ENCODE peak calls at places on chromosome 22, in eight cellular contexts. T is stomach, X is transverse colon, A is GM12891, J is spleen, U is breast epithelium, Z is sigmoid colon, R is SK-N-SH. H is an unnamed sample.

GRCh38 chr22:50677493-50678217 is 5.0 kb downstream of the SHANK3 start:
- DNase-seq in T (peak), X (no peak), A (peak), J (peak), U (no peak), Z (no peak), R (peak), H (no peak)

GRCh38 chr22:39818050-39818449 is 75.5 kb downstream of the ENTHD1 start:
- DNase-seq in T (no peak), X (no peak), A (no peak), J (no peak), U (no peak), Z (no peak), R (no peak), H (no peak)

GRCh38 chr22:46584081-46584903 is 35.9 kb upstream of the GRAMD4 start:
- DNase-seq in T (no peak), X (no peak), A (no peak), J (peak), U (no peak), Z (peak), R (no peak), H (no peak)

GRCh38 chr22:37566329-37566837 is 6.1 kb downstream of the CDC42EP1 start:
- DNase-seq in T (no peak), X (peak), A (no peak), J (peak), U (no peak), Z (no peak), R (no peak), H (no peak)

GRCh38 chr22:32144875-32145274 is 14.2 kb downstream of the C22orf42 start:
- DNase-seq in T (no peak), X (no peak), A (no peak), J (no peak), U (no peak), Z (no peak), R (no peak), H (no peak)

GRCh38 chr22:35310556-35311550 is 11.2 kb downstream of the TOM1 start:
- DNase-seq in T (no peak), X (peak), A (no peak), J (peak), U (peak), Z (no peak), R (no peak), H (peak)

GRCh38 chr22:32776800-32777199 is 24.7 kb upstream of the TIMP3 start:
- DNase-seq in T (no peak), X (no peak), A (no peak), J (no peak), U (no peak), Z (no peak), R (no peak), H (no peak)

GRCh38 chr22:43587574-43587973 is 175.8 kb downstream of the MPPED1 start:
- DNase-seq in T (no peak), X (no peak), A (no peak), J (no peak), U (no peak), Z (no peak), R (no peak), H (no peak)

GRCh38 chr22:36541831-36542391 is 12.9 kb upstream of the EIF3D start:
- DNase-seq in T (peak), X (no peak), A (no peak), J (no peak), U (no peak), Z (no peak), R (no peak), H (no peak)

GRCh38 chr22:27677895-27678458 is 123.6 kb downstream of the MN1 start:
- DNase-seq in T (no peak), X (no peak), A (no peak), J (peak), U (no peak), Z (no peak), R (no peak), H (no peak)

GRCh38 chr22:39277135-39277607 is 32.4 kb upstream of the PDGFB start:
- DNase-seq in T (no peak), X (no peak), A (no peak), J (no peak), U (no peak), Z (no peak), R (no peak), H (no peak)

GRCh38 chr22:22709719-22710445 is 65.5 kb downstream of the GGTLC2 start:
- DNase-seq in T (no peak), X (no peak), A (no peak), J (no peak), U (no peak), Z (no peak), R (no peak), H (peak)

GRCh38 chr22:30435674-30436126 is 10.1 kb downstream of the MTFP1 start:
- DNase-seq in T (peak), X (peak), A (no peak), J (peak), U (peak), Z (no peak), R (no peak), H (no peak)

GRCh38 chr22:22959147-22959827 is 71.7 kb downstream of the IGLL5 start:
- DNase-seq in T (peak), X (peak), A (no peak), J (peak), U (peak), Z (peak), R (peak), H (peak)

GRCh38 chr22:42743501-42743991 is 22.9 kb upstream of the A4GALT start:
- DNase-seq in T (no peak), X (peak), A (no peak), J (peak), U (no peak), Z (peak), R (no peak), H (peak)

GRCh38 chr22:35518781-35519180 is 21.9 kb upstream of the RASD2 start:
- DNase-seq in T (no peak), X (no peak), A (no peak), J (no peak), U (no peak), Z (no peak), R (no peak), H (no peak)

GRCh38 chr22:48644108-48644507 is 1183.6 kb downstream of the BRD1 start:
- DNase-seq in T (no peak), X (no peak), A (no peak), J (no peak), U (no peak), Z (no peak), R (no peak), H (no peak)

GRCh38 chr22:36910461-36910860 is 3.0 kb upstream of the CSF2RB start:
- DNase-seq in T (no peak), X (no peak), A (no peak), J (no peak), U (no peak), Z (no peak), R (no peak), H (no peak)

GRCh38 chr22:39300198-39300830 is 19.1 kb downstream of the RPL3 start:
- DNase-seq in T (no peak), X (peak), A (no peak), J (no peak), U (no peak), Z (no peak), R (no peak), H (peak)

GRCh38 chr22:47043835-47044721 is 281.6 kb downstream of the TBC1D22A start:
- DNase-seq in T (peak), X (peak), A (no peak), J (peak), U (no peak), Z (peak), R (no peak), H (peak)

GRCh38 chr22:33748714-33749113 is 171.6 kb downstream of the LARGE1 start:
- DNase-seq in T (no peak), X (no peak), A (no peak), J (no peak), U (no peak), Z (no peak), R (no peak), H (no peak)

GRCh38 chr22:35630387-35630793 is 13.3 kb upstream of the MB start:
- DNase-seq in T (no peak), X (no peak), A (no peak), J (peak), U (no peak), Z (peak), R (no peak), H (peak)

GRCh38 chr22:32050678-32051515 is 7.8 kb downstream of the SLC5A1 start:
- DNase-seq in T (peak), X (no peak), A (no peak), J (no peak), U (peak), Z (no peak), R (no peak), H (peak)

GRCh38 chr22:31556627-31557203 is 60.4 kb downstream of the SFI1 start:
- DNase-seq in T (no peak), X (no peak), A (no peak), J (no peak), U (no peak), Z (no peak), R (peak), H (peak)

GRCh38 chr22:34669001-34669400 is 397.0 kb upstream of the ISX start:
- DNase-seq in T (no peak), X (no peak), A (no peak), J (no peak), U (no peak), Z (no peak), R (no peak), H (no peak)

GRCh38 chr22:42228480-42228879 is 42.0 kb downstream of the TCF20 start:
- DNase-seq in T (no peak), X (no peak), A (no peak), J (no peak), U (no peak), Z (no peak), R (no peak), H (no peak)

GRCh38 chr22:26330971-26331625 is 98.0 kb upstream of the ASPHD2 start:
- DNase-seq in T (peak), X (peak), A (peak), J (no peak), U (peak), Z (peak), R (peak), H (peak)

GRCh38 chr22:31089101-31090100 is 8.3 kb downstream of the SMTN start:
- DNase-seq in T (peak), X (peak), A (peak), J (peak), U (no peak), Z (peak), R (peak), H (peak)

GRCh38 chr22:22123960-22124278 is 120.7 kb upstream of the VPREB1 start:
- DNase-seq in T (no peak), X (no peak), A (no peak), J (no peak), U (no peak), Z (no peak), R (no peak), H (no peak)

GRCh38 chr22:42747701-42748513 is 27.2 kb upstream of the A4GALT start:
- DNase-seq in T (no peak), X (no peak), A (no peak), J (no peak), U (no peak), Z (no peak), R (no peak), H (no peak)

GRCh38 chr22:46587492-46588278 is 32.5 kb upstream of the GRAMD4 start:
- DNase-seq in T (no peak), X (peak), A (peak), J (peak), U (no peak), Z (no peak), R (peak), H (no peak)

GRCh38 chr22:42418811-42419243 is 13.4 kb downstream of the NFAM1 start:
- DNase-seq in T (no peak), X (no peak), A (no peak), J (no peak), U (no peak), Z (no peak), R (no peak), H (no peak)

GRCh38 chr22:49788492-49788891 is 39.2 kb downstream of the BRD1 start:
- DNase-seq in T (peak), X (peak), A (no peak), J (peak), U (peak), Z (peak), R (no peak), H (no peak)

GRCh38 chr22:27454807-27455450 is 346.6 kb downstream of the MN1 start:
- DNase-seq in T (no peak), X (no peak), A (no peak), J (no peak), U (no peak), Z (no peak), R (no peak), H (peak)

GRCh38 chr22:43173976-43174720 is 12.8 kb downstream of the TTLL12 start:
- DNase-seq in T (no peak), X (no peak), A (no peak), J (peak), U (no peak), Z (no peak), R (no peak), H (no peak)

GRCh38 chr22:24512043-24512442 is 16.9 kb downstream of the UPB1 start:
- DNase-seq in T (no peak), X (no peak), A (no peak), J (no peak), U (no peak), Z (no peak), R (no peak), H (no peak)

GRCh38 chr22:24513706-24514240 is 18.6 kb downstream of the UPB1 start:
- DNase-seq in T (no peak), X (no peak), A (no peak), J (no peak), U (no peak), Z (no peak), R (no peak), H (no peak)

GRCh38 chr22:24507742-24508141 is 12.6 kb downstream of the UPB1 start:
- DNase-seq in T (no peak), X (no peak), A (no peak), J (no peak), U (no peak), Z (no peak), R (no peak), H (peak)

GRCh38 chr22:24514241-24515024 is 19.3 kb downstream of the UPB1 start:
- DNase-seq in T (peak), X (peak), A (no peak), J (no peak), U (no peak), Z (no peak), R (no peak), H (no peak)

GRCh38 chr22:24510694-24511625 is 15.8 kb downstream of the UPB1 start:
- DNase-seq in T (peak), X (no peak), A (no peak), J (no peak), U (no peak), Z (no peak), R (no peak), H (no peak)
- TF ChIP-seq POLR2AphosphoS5 in T (no peak), X (no peak), A (no peak), J (peak), U (no peak), Z (no peak), R (no peak), H (no peak)

GRCh38 chr22:19454156-19454555 is 6.6 kb upstream of the C22orf39 start:
- DNase-seq in T (no peak), X (no peak), A (no peak), J (no peak), U (no peak), Z (no peak), R (no peak), H (no peak)

GRCh38 chr22:19453718-19454117 is 6.2 kb upstream of the C22orf39 start:
- DNase-seq in T (no peak), X (no peak), A (no peak), J (no peak), U (no peak), Z (no peak), R (no peak), H (no peak)

GRCh38 chr22:19455033-19455432 is 7.5 kb upstream of the C22orf39 start:
- DNase-seq in T (no peak), X (no peak), A (no peak), J (no peak), U (no peak), Z (no peak), R (no peak), H (no peak)

GRCh38 chr22:19456541-19456940 is 9.0 kb upstream of the C22orf39 start:
- DNase-seq in T (no peak), X (no peak), A (no peak), J (no peak), U (no peak), Z (no peak), R (no peak), H (no peak)

GRCh38 chr22:19455585-19456370 is 8.3 kb upstream of the C22orf39 start:
- DNase-seq in T (no peak), X (no peak), A (no peak), J (no peak), U (no peak), Z (no peak), R (no peak), H (no peak)
- TF ChIP-seq POLR2AphosphoS5 in T (no peak), X (no peak), A (no peak), J (no peak), U (no peak), Z (no peak), R (no peak), H (no peak)

GRCh38 chr22:25177895-25178294 is 21.8 kb upstream of the CRYBB3 start:
- DNase-seq in T (no peak), X (no peak), A (no peak), J (no peak), U (no peak), Z (no peak), R (no peak), H (no peak)

GRCh38 chr22:25176175-25176574 is 23.5 kb upstream of the CRYBB3 start:
- DNase-seq in T (no peak), X (no peak), A (no peak), J (no peak), U (peak), Z (no peak), R (no peak), H (no peak)

GRCh38 chr22:25177226-25177625 is 22.4 kb upstream of the CRYBB3 start:
- DNase-seq in T (no peak), X (no peak), A (no peak), J (no peak), U (no peak), Z (no peak), R (no peak), H (no peak)

GRCh38 chr22:25174888-25175411 is 24.7 kb upstream of the CRYBB3 start:
- DNase-seq in T (no peak), X (no peak), A (no peak), J (no peak), U (no peak), Z (no peak), R (no peak), H (no peak)

GRCh38 chr22:25176799-25177198 is 22.9 kb upstream of the CRYBB3 start:
- DNase-seq in T (no peak), X (no peak), A (no peak), J (no peak), U (no peak), Z (no peak), R (no peak), H (no peak)
- TF ChIP-seq POLR2AphosphoS5 in T (no peak), X (no peak), A (no peak), J (no peak), U (no peak), Z (no peak), R (no peak), H (no peak)

GRCh38 chr22:41177626-41178424 is 27.3 kb upstream of the L3MBTL2 start:
- DNase-seq in T (no peak), X (no peak), A (no peak), J (no peak), U (no peak), Z (no peak), R (no peak), H (no peak)
- TF ChIP-seq POLR2AphosphoS5 in T (no peak), X (no peak), A (no peak), J (peak), U (no peak), Z (no peak), R (no peak), H (no peak)

DNA sequence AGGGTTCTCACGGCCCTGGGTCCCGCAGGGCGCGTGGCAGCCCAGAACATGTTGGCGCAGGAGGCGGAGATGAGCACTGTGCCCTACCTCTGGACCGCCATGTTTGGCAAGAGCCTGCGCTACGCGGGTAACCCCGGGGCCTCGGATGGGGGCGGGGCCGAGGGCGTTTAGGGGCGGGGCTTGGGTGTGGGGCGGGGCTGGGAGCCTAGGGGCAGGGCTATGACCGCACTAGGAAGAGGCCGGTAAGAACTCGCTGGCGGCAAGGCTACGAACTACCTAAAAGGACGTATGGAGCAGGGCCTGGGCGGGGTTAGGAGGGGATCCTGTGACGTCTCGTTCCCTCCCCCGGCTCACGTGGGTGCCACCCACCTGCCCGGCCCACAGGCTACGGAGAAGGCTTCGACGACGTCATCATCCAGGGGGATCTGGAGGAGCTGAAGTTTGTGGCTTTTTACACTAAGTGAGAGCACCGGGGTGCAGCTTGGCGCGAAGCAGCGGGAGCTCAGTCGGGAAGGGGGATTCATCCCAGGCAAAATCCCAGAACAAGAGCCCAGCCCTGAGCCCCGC is 2.8 kb upstream of the LZTR1 start:
- DNase-seq in T (peak), X (peak), A (peak), J (no peak), U (peak), Z (peak), R (peak), H (peak)
- TF ChIP-seq POLR2AphosphoS5 in T (no peak), X (peak), A (no peak), J (peak), U (peak), Z (peak), R (no peak), H (peak)

GRCh38 chr22:44594951-44595350 is 96.9 kb upstream of the RTL6 start:
- DNase-seq in T (no peak), X (no peak), A (no peak), J (no peak), U (no peak), Z (no peak), R (no peak), H (no peak)

GRCh38 chr22:44596726-44597125 is 98.7 kb upstream of the RTL6 start:
- DNase-seq in T (no peak), X (no peak), A (no peak), J (no peak), U (no peak), Z (no peak), R (no peak), H (no peak)

GRCh38 chr22:44597616-44598015 is 99.6 kb upstream of the RTL6 start:
- DNase-seq in T (no peak), X (no peak), A (no peak), J (no peak), U (no peak), Z (no peak), R (peak), H (peak)

GRCh38 chr22:44599084-44599483 is 101.1 kb upstream of the RTL6 start:
- DNase-seq in T (no peak), X (no peak), A (no peak), J (no peak), U (no peak), Z (no peak), R (no peak), H (no peak)

GRCh38 chr22:44595841-44596341 is 97.9 kb upstream of the RTL6 start:
- DNase-seq in T (no peak), X (no peak), A (no peak), J (no peak), U (no peak), Z (no peak), R (peak), H (no peak)
- TF ChIP-seq POLR2AphosphoS5 in T (no peak), X (no peak), A (no peak), J (no peak), U (no peak), Z (no peak), R (no peak), H (no peak)

GRCh38 chr22:29093030-29093429 is 20.2 kb downstream of the KREMEN1 start:
- DNase-seq in T (no peak), X (no peak), A (no peak), J (no peak), U (no peak), Z (no peak), R (no peak), H (no peak)

GRCh38 chr22:29095459-29095858 is 22.6 kb downstream of the KREMEN1 start:
- DNase-seq in T (no peak), X (no peak), A (no peak), J (no peak), U (no peak), Z (no peak), R (no peak), H (no peak)

GRCh38 chr22:29093501-29093921 is 20.7 kb downstream of the KREMEN1 start:
- DNase-seq in T (no peak), X (no peak), A (no peak), J (no peak), U (no peak), Z (no peak), R (peak), H (no peak)

GRCh38 chr22:29092243-29092642 is 19.4 kb downstream of the KREMEN1 start:
- DNase-seq in T (peak), X (no peak), A (no peak), J (no peak), U (no peak), Z (no peak), R (no peak), H (no peak)

DNA sequence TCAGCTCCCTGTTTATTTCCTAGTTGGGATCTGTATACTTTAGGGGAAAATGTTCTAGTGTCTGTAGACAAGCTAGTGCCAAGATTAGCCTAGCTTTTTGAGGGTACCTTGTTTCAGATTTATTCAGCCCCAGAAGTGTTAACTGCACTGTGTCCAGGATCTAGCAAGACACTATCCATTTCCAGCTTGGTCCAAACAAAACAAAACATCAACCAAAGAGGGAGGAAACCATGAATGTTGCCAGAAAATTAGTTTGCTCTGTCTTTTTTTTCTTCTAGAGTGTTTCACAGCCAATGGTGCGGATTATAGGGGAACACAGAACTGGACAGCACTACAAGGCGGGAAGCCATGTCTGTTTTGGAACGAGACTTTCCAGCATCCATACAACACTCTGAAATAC is 21.1 kb downstream of the KREMEN1 start:
- DNase-seq in T (no peak), X (no peak), A (no peak), J (no peak), U (no peak), Z (no peak), R (no peak), H (no peak)
- TF ChIP-seq POLR2AphosphoS5 in T (no peak), X (no peak), A (no peak), J (no peak), U (no peak), Z (no peak), R (no peak), H (no peak)

H was measured in GM23338.